ENCODE peak calls at places on chromosomes 3 and 15, in nine cellular contexts. Q, G, E, S, R, J, Z, Y and H are unnamed samples.

GRCh38 chr3:192812736-192813383 is 85.5 kb upstream of the FGF12 start:
- DNase-seq in Q (no peak), G (no peak), E (no peak), S (peak; percentile 8), R (peak; percentile 70), J (peak; percentile 62), Z (peak; percentile 71), Y (peak; percentile 10), H (no peak)

GRCh38 chr3:153925826-153926514 is 195.2 kb upstream of the ARHGEF26 start:
- DNase-seq in Q (no peak), G (no peak), E (no peak), S (no peak), R (no peak), J (no peak), Z (no peak), Y (no peak), H (no peak)

GRCh38 chr3:196080517-196080841 is 1.4 kb downstream of the TFRC start:
- DNase-seq in Q (no peak), G (no peak), E (no peak), S (no peak), R (no peak), J (no peak), Z (no peak), Y (no peak), H (no peak)

GRCh38 chr3:32872487-32873382 is 54.9 kb downstream of the TRIM71 start:
- DNase-seq in Q (no peak), G (no peak), E (no peak), S (no peak), R (peak; percentile 17), J (no peak), Z (no peak), Y (no peak), H (peak; percentile 35)

GRCh38 chr3:143216709-143217182 is 97.2 kb downstream of the CHST2 start:
- DNase-seq in Q (no peak), G (no peak), E (no peak), S (no peak), R (no peak), J (no peak), Z (no peak), Y (peak; percentile 24), H (no peak)

GRCh38 chr3:101036676-101037075 is 43.5 kb upstream of the ABI3BP start:
- DNase-seq in Q (no peak), G (no peak), E (no peak), S (no peak), R (no peak), J (no peak), Z (no peak), Y (no peak), H (no peak)

GRCh38 chr15:36814085-36814484 is 234.7 kb downstream of the CDIN1 start:
- DNase-seq in Q (no peak), G (no peak), E (no peak), S (no peak), R (no peak), J (no peak), Z (no peak), Y (no peak), H (no peak)

GRCh38 chr3:102248981-102249705 is 185.7 kb upstream of the ZPLD1 start:
- DNase-seq in Q (no peak), G (no peak), E (no peak), S (no peak), R (no peak), J (no peak), Z (no peak), Y (no peak), H (no peak)

GRCh38 chr3:174330303-174330702 is 528.8 kb upstream of the NAALADL2 start:
- DNase-seq in Q (no peak), G (no peak), E (no peak), S (no peak), R (no peak), J (no peak), Z (no peak), Y (no peak), H (no peak)

GRCh38 chr3:133494469-133494868 is 79.0 kb upstream of the CDV3 start:
- DNase-seq in Q (no peak), G (no peak), E (no peak), S (peak; percentile 56), R (no peak), J (peak; percentile 37), Z (peak; percentile 78), Y (peak; percentile 59), H (no peak)

GRCh38 chr15:44545934-44546802 is 9.2 kb downstream of the EIF3J start:
- DNase-seq in Q (no peak), G (no peak), E (no peak), S (no peak), R (no peak), J (no peak), Z (no peak), Y (peak; percentile 35), H (peak; percentile 54)

GRCh38 chr15:39968273-39969001 is 34.5 kb downstream of the EIF2AK4 start:
- DNase-seq in Q (no peak), G (no peak), E (no peak), S (no peak), R (no peak), J (no peak), Z (no peak), Y (peak; percentile 43), H (no peak)

GRCh38 chr3:107441617-107442016 is 64.4 kb downstream of the CCDC54 start:
- DNase-seq in Q (no peak), G (no peak), E (no peak), S (no peak), R (no peak), J (no peak), Z (no peak), Y (no peak), H (no peak)

GRCh38 chr15:80970018-80970657 is 19.5 kb downstream of the MESD start:
- DNase-seq in Q (no peak), G (peak; percentile 42), E (peak; percentile 45), S (peak; percentile 53), R (peak; percentile 65), J (peak; percentile 76), Z (peak; percentile 89), Y (peak; percentile 64), H (peak; percentile 33)

GRCh38 chr3:6578526-6578925 is 282.4 kb upstream of the GRM7 start:
- DNase-seq in Q (no peak), G (no peak), E (no peak), S (no peak), R (no peak), J (no peak), Z (no peak), Y (no peak), H (no peak)

GRCh38 chr15:25207369-25207768 is 231.5 kb downstream of the UBE3A start:
- DNase-seq in Q (no peak), G (no peak), E (no peak), S (no peak), R (no peak), J (no peak), Z (no peak), Y (no peak), H (no peak)
- H3K9me3 ChIP-seq in Q (peaks cover 28% of the 10 kb centered on the region), G (no peaks in the 10 kb centered on the region), E (no peaks in the 10 kb centered on the region), S (no peaks in the 10 kb centered on the region), R (no peaks in the 10 kb centered on the region), J (no peaks in the 10 kb centered on the region), Z (peaks cover 25% of the 10 kb centered on the region), Y (no peaks in the 10 kb centered on the region), H (no peaks in the 10 kb centered on the region)

GRCh38 chr3:23422511-23422851 is 219.4 kb downstream of the UBE2E2 start:
- DNase-seq in Q (no peak), G (no peak), E (no peak), S (no peak), R (no peak), J (peak; percentile 46), Z (no peak), Y (peak; percentile 41), H (no peak)
- H3K4me3 ChIP-seq in Q (no peak overlapping the region), G (no peak overlapping the region), E (no peak overlapping the region), S (no peak overlapping the region), R (no peak overlapping the region), J (no peak overlapping the region), Z (no peak overlapping the region), Y (no peak overlapping the region), H (no peak overlapping the region)

GRCh38 chr3:177089120-177089519 is 108.2 kb downstream of the TBL1XR1 start:
- DNase-seq in Q (no peak), G (no peak), E (no peak), S (no peak), R (no peak), J (no peak), Z (no peak), Y (no peak), H (no peak)

GRCh38 chr3:177084616-177085015 is 112.7 kb downstream of the TBL1XR1 start:
- DNase-seq in Q (no peak), G (no peak), E (no peak), S (no peak), R (no peak), J (no peak), Z (no peak), Y (no peak), H (no peak)

GRCh38 chr3:177089901-177090300 is 107.4 kb downstream of the TBL1XR1 start:
- DNase-seq in Q (no peak), G (no peak), E (no peak), S (no peak), R (no peak), J (no peak), Z (no peak), Y (no peak), H (no peak)

GRCh38 chr3:177080122-177080521 is 117.2 kb downstream of the TBL1XR1 start:
- DNase-seq in Q (no peak), G (no peak), E (no peak), S (no peak), R (no peak), J (no peak), Z (no peak), Y (no peak), H (no peak)

GRCh38 chr3:177085784-177086183 is 111.5 kb downstream of the TBL1XR1 start:
- DNase-seq in Q (no peak), G (no peak), E (no peak), S (no peak), R (no peak), J (no peak), Z (no peak), Y (no peak), H (no peak)
- H3K9me3 ChIP-seq in Q (no peaks in the 10 kb centered on the region), G (no peaks in the 10 kb centered on the region), E (no peaks in the 10 kb centered on the region), S (no peaks in the 10 kb centered on the region), R (no peaks in the 10 kb centered on the region), J (no peaks in the 10 kb centered on the region), Z (no peaks in the 10 kb centered on the region), Y (no peaks in the 10 kb centered on the region), H (no peaks in the 10 kb centered on the region)

GRCh38 chr3:141491081-141491480 is 4.3 kb downstream of the RASA2 start:
- DNase-seq in Q (no peak), G (no peak), E (no peak), S (no peak), R (no peak), J (no peak), Z (no peak), Y (no peak), H (no peak)

GRCh38 chr3:141486735-141487418 is at the start of gene RASA2:
- DNase-seq in Q (peak; percentile 87), G (peak; percentile 67), E (peak; percentile 58), S (peak; percentile 90), R (peak; percentile 47), J (peak; percentile 91), Z (peak; percentile 92), Y (peak; percentile 87), H (peak; percentile 46)

GRCh38 chr3:141487419-141488345 is 855 bp downstream of the RASA2 start:
- DNase-seq in Q (peak; percentile 83), G (peak; percentile 66), E (peak; percentile 81), S (peak; percentile 84), R (peak; percentile 48), J (peak; percentile 78), Z (peak; percentile 94), Y (peak; percentile 94), H (peak; percentile 59)

GRCh38 chr3:141491929-141492328 is 5.1 kb downstream of the RASA2 start:
- DNase-seq in Q (no peak), G (no peak), E (no peak), S (no peak), R (no peak), J (no peak), Z (no peak), Y (no peak), H (no peak)

GRCh38 chr3:141489184-141489583 is 2.4 kb downstream of the RASA2 start:
- DNase-seq in Q (no peak), G (no peak), E (no peak), S (no peak), R (no peak), J (no peak), Z (no peak), Y (peak; percentile 14), H (no peak)
- H3K4me3 ChIP-seq in Q (no peak overlapping the region), G (no peak overlapping the region), E (peak overlapping the region; percentile 14), S (no peak overlapping the region), R (no peak overlapping the region), J (no peak overlapping the region), Z (no peak overlapping the region), Y (no peak overlapping the region), H (no peak overlapping the region)